ENCODE peak calls at places on chromosome 14, in five cellular contexts. G is HCT116, D is GM12878, I is H1, N is K562. A is an unnamed sample.

GRCh38 chr14:39320318-39320717 is 86.6 kb downstream of the MIA2 start:
- DNase-seq in D (no peak), I (no peak), G (no peak), N (no peak), A (no peak)

GRCh38 chr14:32009221-32009620 is 67.9 kb upstream of the ARHGAP5 start:
- DNase-seq in D (no peak), I (no peak), N (no peak), G (no peak), A (no peak)

GRCh38 chr14:75650253-75651058 is 10.2 kb downstream of the ERG28 start:
- DNase-seq in D (no peak), I (no peak), G (no peak), N (no peak), A (no peak)

GRCh38 chr14:91888641-91889476 is 21.5 kb upstream of the TC2N start:
- DNase-seq in N (no peak), D (no peak), I (no peak), G (no peak), A (no peak)

GRCh38 chr14:94051115-94051514 is 25.0 kb downstream of the OTUB2 start:
- DNase-seq in I (no peak), N (no peak), D (no peak), G (no peak), A (no peak)

GRCh38 chr14:60509438-60510253 is 700 bp downstream of the SIX6 start:
- DNase-seq in D (no peak), N (no peak), G (no peak), I (peak), A (no peak)

GRCh38 chr14:67519406-67519805 is 13.7 kb upstream of the PLEKHH1 start:
- DNase-seq in N (no peak), G (no peak), D (no peak), I (no peak), A (no peak)

GRCh38 chr14:36768638-36769337 is 107.1 kb downstream of the PAX9 start:
- DNase-seq in N (no peak), I (no peak), D (no peak), G (no peak), A (no peak)

GRCh38 chr14:34201909-34202622 is 251.2 kb upstream of the EGLN3 start:
- DNase-seq in I (no peak), G (no peak), N (no peak), D (no peak), A (no peak)

GRCh38 chr14:29925736-29926135 is 1.9 kb downstream of the PRKD1 start:
- DNase-seq in D (no peak), G (no peak), I (no peak), N (no peak), A (no peak)

GRCh38 chr14:73168274-73168673 is 32.0 kb downstream of the PSEN1 start:
- DNase-seq in D (no peak), I (no peak), N (no peak), G (no peak), A (no peak)

GRCh38 chr14:106417224-106418049 is 891.1 kb downstream of the TMEM121 start:
- DNase-seq in D (peak), G (peak), I (peak), N (peak), A (peak)

GRCh38 chr14:63229330-63230059 is 25.3 kb downstream of the RHOJ start:
- DNase-seq in N (no peak), D (no peak), I (no peak), G (no peak), A (no peak)

GRCh38 chr14:62436256-62436655 is 609.0 kb downstream of the KCNH5 start:
- DNase-seq in N (no peak), G (no peak), I (no peak), D (no peak), A (no peak)

GRCh38 chr14:66600416-66600815 is 92.5 kb downstream of the GPHN start:
- DNase-seq in G (no peak), I (no peak), D (no peak), N (no peak), A (no peak)

GRCh38 chr14:73743431-73743931 is 29.3 kb upstream of the PNMA1 start:
- DNase-seq in N (no peak), D (no peak), G (no peak), I (no peak), A (no peak)

GRCh38 chr14:86574026-86574777 is 1044.3 kb downstream of the FLRT2 start:
- DNase-seq in I (no peak), D (no peak), N (no peak), G (no peak), A (no peak)

GRCh38 chr14:34701808-34702207 is 12.6 kb downstream of the CFL2 start:
- DNase-seq in D (no peak), I (no peak), N (no peak), G (no peak), A (no peak)

GRCh38 chr14:105203057-105203494 is 22.0 kb upstream of the NUDT14 start:
- DNase-seq in I (peak), G (no peak), N (peak), D (no peak), A (peak)

GRCh38 chr14:52106853-52107252 is 38.0 kb upstream of the NID2 start:
- DNase-seq in D (no peak), G (no peak), I (no peak), N (no peak), A (no peak)

GRCh38 chr14:20332386-20332945 is 613 bp downstream of the CCNB1IP1 start:
- DNase-seq in I (no peak), G (no peak), N (peak), D (no peak), A (no peak)

GRCh38 chr14:101719708-101720107 is 41.8 kb upstream of the PPP2R5C start:
- DNase-seq in I (no peak), N (no peak), G (no peak), D (no peak), A (no peak)

GRCh38 chr14:51283402-51283825 is 43.4 kb downstream of the TMX1 start:
- DNase-seq in G (peak), D (no peak), I (no peak), N (peak), A (peak)

GRCh38 chr14:67360469-67361206 is 510 bp downstream of the EIF2S1 start:
- DNase-seq in D (no peak), I (no peak), G (no peak), N (no peak), A (no peak)

GRCh38 chr14:21095430-21096205 is 2.8 kb downstream of the ZNF219 start:
- DNase-seq in G (no peak), I (no peak), N (no peak), D (no peak), A (no peak)

GRCh38 chr14:24233538-24233866 is 773 bp downstream of the GMPR2 start:
- DNase-seq in N (peak), G (no peak), D (no peak), I (no peak), A (no peak)

GRCh38 chr14:73477618-73478266 is 13.0 kb upstream of the RIOX1 start:
- DNase-seq in G (no peak), I (no peak), D (peak), N (no peak), A (no peak)

GRCh38 chr14:97866664-97867063 is 1069.5 kb downstream of the VRK1 start:
- DNase-seq in N (no peak), I (no peak), G (no peak), D (no peak), A (peak)

GRCh38 chr14:60805881-60806569 is 71.5 kb downstream of the MNAT1 start:
- DNase-seq in I (no peak), G (no peak), N (no peak), D (no peak), A (no peak)

GRCh38 chr14:33940561-33941011 is 10.3 kb downstream of the EGLN3 start:
- DNase-seq in G (no peak), I (no peak), D (no peak), N (peak), A (no peak)

GRCh38 chr14:36522347-36522971 is 2.4 kb upstream of the NKX2-1 start:
- DNase-seq in D (no peak), N (no peak), G (no peak), I (peak), A (no peak)

GRCh38 chr14:34374998-34375740 is 86.9 kb downstream of the SPTSSA start:
- DNase-seq in D (no peak), N (no peak), G (no peak), I (no peak), A (no peak)

GRCh38 chr14:77923131-77923933 is 123.4 kb downstream of the ADCK1 start:
- DNase-seq in N (peak), D (no peak), G (no peak), I (no peak), A (no peak)

GRCh38 chr14:49193365-49194050 is 392.7 kb downstream of the RPS29 start:
- DNase-seq in D (peak), N (no peak), G (no peak), I (no peak), A (no peak)

DNA sequence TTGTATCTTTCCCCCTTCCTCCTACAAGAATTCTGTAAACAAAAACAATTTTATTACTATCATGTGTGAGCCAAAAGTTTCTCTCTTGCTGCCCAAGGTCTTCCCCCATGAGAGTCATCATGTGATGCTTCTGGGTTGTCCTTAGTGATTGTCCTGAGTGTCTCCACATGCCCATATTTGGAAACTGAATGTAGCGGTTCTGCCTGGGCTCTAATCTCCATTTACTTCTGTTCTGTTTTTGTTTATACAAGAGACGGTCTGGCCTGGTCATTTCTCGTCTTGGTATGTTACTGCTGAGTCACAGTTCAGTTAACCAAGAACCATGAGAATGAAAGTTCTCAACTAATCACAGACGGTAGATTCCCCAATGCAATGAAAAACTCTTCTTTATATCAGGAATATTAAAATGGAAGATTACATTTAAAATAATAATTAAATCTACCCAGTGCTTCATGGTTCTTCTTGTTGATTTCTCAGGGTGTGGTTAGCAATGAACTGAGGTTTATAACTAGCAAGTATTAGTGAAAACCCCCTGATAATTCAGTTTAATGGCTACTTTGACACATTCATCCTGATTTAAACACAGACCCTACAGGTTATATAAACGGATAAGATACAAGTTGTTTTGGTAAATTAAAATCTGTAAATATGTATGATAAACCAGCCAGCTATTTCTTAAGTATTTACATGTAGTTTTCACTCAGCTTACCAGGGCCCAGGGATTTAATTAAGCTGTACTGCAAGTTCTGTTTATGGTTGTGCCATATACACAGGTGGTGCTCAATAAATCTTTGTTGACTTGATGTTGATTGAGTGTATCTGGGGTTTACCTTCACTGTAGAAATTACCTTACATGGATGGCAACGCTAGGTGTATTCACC is 81.1 kb downstream of the PELI2 start:
- DNase-seq in D (peak), G (no peak), I (no peak), N (peak), A (no peak)
- TF ChIP-seq ZNF274 in D (no peak), G (no peak), I (no peak), N (no peak), A (no peak)

GRCh38 chr14:40574780-40575179 is 1031.9 kb upstream of the LRFN5 start:
- DNase-seq in G (no peak), D (no peak), N (no peak), I (no peak), A (no peak)
- TF ChIP-seq ZNF274 in G (no peak), D (no peak), N (no peak), I (no peak), A (no peak)

GRCh38 chr14:95488376-95489162 is 27.9 kb downstream of the SYNE3 start:
- DNase-seq in N (no peak), D (no peak), I (no peak), G (no peak), A (no peak)
- TF ChIP-seq ZNF274 in N (no peak), D (no peak), I (no peak), G (no peak), A (no peak)

DNA sequence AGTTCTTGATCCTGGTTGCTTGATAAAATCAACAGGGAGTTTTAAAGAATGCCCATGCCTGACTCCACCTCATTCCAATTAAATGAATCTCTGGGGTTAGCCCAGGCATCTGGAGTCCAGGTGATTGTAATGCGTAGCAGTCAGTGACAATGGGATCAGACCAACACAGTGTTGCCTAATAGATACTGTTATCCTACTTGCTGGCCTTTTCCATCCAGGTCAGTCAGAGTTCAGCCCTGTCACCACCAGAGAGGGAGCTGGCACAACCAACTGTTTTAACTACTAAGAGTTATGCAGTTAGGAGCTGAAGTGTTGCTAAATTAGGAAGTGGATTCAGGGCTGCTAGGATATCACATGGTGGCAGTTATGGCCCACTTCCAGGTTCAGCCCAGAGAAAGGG is 107.1 kb downstream of the GPR135 start:
- DNase-seq in D (no peak), N (no peak), I (no peak), G (peak), A (peak)
- TF ChIP-seq ZNF274 in D (no peak), N (no peak), I (no peak), G (no peak), A (no peak)

DNA sequence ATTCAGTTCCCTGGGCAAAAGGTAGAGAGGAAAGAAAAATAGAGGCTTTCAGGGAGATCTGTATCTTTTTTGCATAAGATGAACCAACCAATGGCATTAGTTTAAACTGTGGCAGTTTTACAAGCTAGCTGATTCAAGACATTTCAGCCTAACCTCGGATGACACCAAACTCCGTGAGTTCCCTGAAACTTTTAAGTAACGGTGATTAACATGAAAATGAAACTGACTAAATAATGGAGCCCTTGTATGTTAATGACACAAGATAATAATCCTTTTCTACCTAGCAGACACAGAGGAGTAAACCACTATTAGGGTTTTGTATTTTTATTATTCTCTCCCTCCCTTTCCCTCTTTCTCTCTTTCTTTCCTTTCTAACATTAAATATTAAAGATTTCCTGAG is 483.9 kb downstream of the NOVA1 start:
- DNase-seq in N (no peak), G (no peak), D (no peak), I (no peak), A (no peak)
- TF ChIP-seq ZNF274 in N (no peak), G (no peak), D (no peak), I (no peak), A (no peak)

DNA sequence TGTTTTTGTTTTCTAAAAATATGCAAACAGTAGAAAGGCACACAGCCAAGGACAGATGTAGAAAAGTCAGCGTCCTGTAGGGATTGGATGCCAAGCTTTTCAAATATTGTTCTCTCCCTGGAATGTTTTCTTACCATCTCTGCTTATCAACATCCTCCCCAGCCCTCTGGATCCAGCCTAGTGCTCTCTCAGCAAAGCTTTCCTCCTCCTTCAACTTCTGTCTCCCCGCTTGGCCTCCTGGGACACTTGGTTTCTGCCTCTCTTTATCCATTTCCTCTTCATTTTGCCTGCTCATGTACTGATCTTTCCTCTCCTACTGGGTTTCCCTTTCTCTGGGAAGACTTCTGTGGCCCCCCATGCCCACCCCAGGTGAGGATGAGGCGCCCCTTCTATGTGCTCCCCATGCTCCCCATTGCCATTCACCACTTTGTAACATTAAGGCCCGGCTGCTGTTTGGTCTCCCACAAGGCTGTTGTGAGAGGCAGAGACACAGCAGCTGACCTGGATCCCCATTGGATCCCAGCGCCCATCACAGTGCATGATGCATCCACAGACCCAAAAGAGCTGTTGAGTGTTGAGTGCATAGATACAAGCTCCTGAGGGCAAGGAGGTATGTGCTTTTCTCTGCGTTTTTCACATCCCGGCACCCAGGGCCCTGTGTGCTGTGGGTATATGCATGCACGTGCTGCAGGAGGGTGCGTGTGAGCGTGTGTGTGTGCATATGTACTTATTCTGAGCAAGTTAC is 38.2 kb downstream of the EVL start:
- DNase-seq in N (no peak), G (no peak), D (no peak), I (no peak), A (no peak)
- TF ChIP-seq ZNF274 in N (no peak), G (no peak), D (no peak), I (no peak), A (no peak)

DNA sequence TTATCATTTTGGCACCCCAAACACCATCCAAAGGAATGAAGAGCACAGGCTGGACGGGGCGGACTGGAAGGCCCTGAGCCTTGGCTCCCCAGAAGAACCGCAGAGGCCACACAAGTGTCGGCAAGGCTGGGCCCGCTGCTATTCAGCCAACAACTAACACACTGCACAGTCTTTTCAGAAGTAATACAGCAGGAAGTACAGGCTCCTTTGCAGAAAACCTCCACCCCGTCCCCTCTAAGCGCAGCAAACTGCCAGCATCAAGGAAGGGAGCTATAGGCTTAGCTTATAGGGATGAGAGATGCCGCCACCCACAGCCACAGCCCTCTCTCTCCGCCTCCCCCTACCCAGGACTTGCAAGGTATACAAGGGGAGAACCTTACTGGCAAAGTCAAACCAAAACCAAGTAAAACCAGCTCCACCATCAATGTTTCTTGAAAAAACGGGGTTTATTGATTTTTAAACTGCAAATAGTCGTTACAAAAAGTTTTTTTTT is 5.6 kb downstream of the ZFP36L1 start:
- DNase-seq in G (no peak), D (no peak), I (no peak), N (no peak), A (no peak)
- TF ChIP-seq ZNF274 in G (no peak), D (no peak), I (no peak), N (no peak), A (no peak)

GRCh38 chr14:22487401-22487800 is 101.6 kb downstream of the DAD1 start:
- DNase-seq in N (no peak), G (no peak), D (no peak), I (no peak), A (no peak)

GRCh38 chr14:22482782-22483553 is 106.1 kb downstream of the DAD1 start:
- DNase-seq in D (no peak), G (no peak), I (no peak), N (no peak), A (no peak)

GRCh38 chr14:22483863-22484593 is 105.0 kb downstream of the DAD1 start:
- DNase-seq in N (no peak), D (no peak), I (no peak), G (no peak), A (no peak)

GRCh38 chr14:22484638-22485037 is 104.4 kb downstream of the DAD1 start:
- DNase-seq in G (no peak), D (no peak), N (no peak), I (no peak), A (no peak)

GRCh38 chr14:22485178-22485577 is 103.8 kb downstream of the DAD1 start:
- DNase-seq in G (no peak), D (no peak), N (no peak), I (no peak), A (no peak)
- TF ChIP-seq ZNF274 in G (no peak), D (no peak), N (no peak), I (no peak), A (no peak)

GRCh38 chr14:103121846-103122577 is 1.2 kb upstream of the TNFAIP2 start:
- DNase-seq in D (no peak), N (peak), G (no peak), I (peak), A (no peak)

GRCh38 chr14:103121161-103121845 is 2.0 kb upstream of the TNFAIP2 start:
- DNase-seq in I (no peak), G (no peak), N (no peak), D (no peak), A (no peak)

GRCh38 chr14:103123128-103123633 is at the start of gene TNFAIP2:
- DNase-seq in I (peak), G (no peak), N (peak), D (no peak), A (no peak)

GRCh38 chr14:103123634-103124500 is 606 bp downstream of the TNFAIP2 start:
- DNase-seq in I (peak), D (no peak), N (peak), G (no peak), A (no peak)

GRCh38 chr14:103122578-103123127 is 608 bp upstream of the TNFAIP2 start:
- DNase-seq in N (peak), I (peak), D (no peak), G (no peak), A (no peak)
- TF ChIP-seq ZNF274 in N (no peak), I (no peak), D (no peak), G (no peak), A (no peak)